ENCODE peak calls at places on chromosomes 16 and 17, in seven cellular contexts. One of them, this sample, is unnamed.

GRCh38 chr17:38925263-38925995 is at the start of gene LASP1NB:
- DNase-seq in astrocyte of the hippocampus: peak
- DNase-seq in trophoblast cell: no peak
- DNase-seq in PC-3: no peak
- DNase-seq in T-helper 1 cell: no peak
- DNase-seq in activated T-cell treated with anti-CD3 and anti-CD28 coated beads for 1 hour: peak
- DNase-seq in endothelial cell: no peak
- DNase-seq in this sample: no peak

GRCh38 chr16:65704866-65705265 is 583.0 kb upstream of the CDH11 start:
- DNase-seq in trophoblast cell: no peak
- DNase-seq in activated T-cell treated with anti-CD3 and anti-CD28 coated beads for 1 hour: no peak
- DNase-seq in astrocyte of the hippocampus: no peak
- DNase-seq in T-helper 1 cell: no peak
- DNase-seq in endothelial cell: peak
- DNase-seq in PC-3: no peak
- DNase-seq in this sample: no peak

GRCh38 chr16:1102921-1103648 is 7.0 kb upstream of the C1QTNF8 start:
- DNase-seq in T-helper 1 cell: peak
- DNase-seq in endothelial cell: peak
- DNase-seq in astrocyte of the hippocampus: peak
- DNase-seq in activated T-cell treated with anti-CD3 and anti-CD28 coated beads for 1 hour: peak
- DNase-seq in trophoblast cell: peak
- DNase-seq in PC-3: peak
- DNase-seq in this sample: peak

GRCh38 chr17:72962099-72962498 is 130.4 kb downstream of the SLC39A11 start:
- DNase-seq in activated T-cell treated with anti-CD3 and anti-CD28 coated beads for 1 hour: no peak
- DNase-seq in T-helper 1 cell: no peak
- DNase-seq in astrocyte of the hippocampus: no peak
- DNase-seq in trophoblast cell: no peak
- DNase-seq in endothelial cell: no peak
- DNase-seq in PC-3: no peak
- DNase-seq in this sample: no peak

GRCh38 chr16:50305441-50306061 is 39.2 kb downstream of the ADCY7 start:
- DNase-seq in astrocyte of the hippocampus: no peak
- DNase-seq in T-helper 1 cell: no peak
- DNase-seq in trophoblast cell: no peak
- DNase-seq in PC-3: no peak
- DNase-seq in activated T-cell treated with anti-CD3 and anti-CD28 coated beads for 1 hour: no peak
- DNase-seq in endothelial cell: no peak
- DNase-seq in this sample: no peak

GRCh38 chr17:81354944-81355327 is 40.3 kb upstream of the BAHCC1 start:
- DNase-seq in astrocyte of the hippocampus: no peak
- DNase-seq in activated T-cell treated with anti-CD3 and anti-CD28 coated beads for 1 hour: no peak
- DNase-seq in T-helper 1 cell: no peak
- DNase-seq in endothelial cell: no peak
- DNase-seq in trophoblast cell: no peak
- DNase-seq in PC-3: no peak
- DNase-seq in this sample: no peak

GRCh38 chr17:76673729-76674128 is 30.2 kb upstream of the ST6GALNAC1 start:
- DNase-seq in T-helper 1 cell: no peak
- DNase-seq in endothelial cell: no peak
- DNase-seq in trophoblast cell: no peak
- DNase-seq in activated T-cell treated with anti-CD3 and anti-CD28 coated beads for 1 hour: no peak
- DNase-seq in PC-3: no peak
- DNase-seq in astrocyte of the hippocampus: no peak
- DNase-seq in this sample: no peak

GRCh38 chr17:38663964-38664644 is 10.7 kb downstream of the EPOP start:
- DNase-seq in astrocyte of the hippocampus: no peak
- DNase-seq in trophoblast cell: no peak
- DNase-seq in activated T-cell treated with anti-CD3 and anti-CD28 coated beads for 1 hour: no peak
- DNase-seq in PC-3: no peak
- DNase-seq in endothelial cell: no peak
- DNase-seq in T-helper 1 cell: no peak
- DNase-seq in this sample: no peak

GRCh38 chr16:22316411-22316811 is 19.2 kb downstream of the POLR3E start:
- DNase-seq in endothelial cell: no peak
- DNase-seq in PC-3: no peak
- DNase-seq in activated T-cell treated with anti-CD3 and anti-CD28 coated beads for 1 hour: no peak
- DNase-seq in T-helper 1 cell: no peak
- DNase-seq in trophoblast cell: no peak
- DNase-seq in astrocyte of the hippocampus: no peak
- DNase-seq in this sample: no peak

This sample was measured in bronchial epithelial cell.